ENCODE peak calls at places on chromosome 7, in seven cellular contexts. M is HEK293T; C is renal cortical epithelial cell; A is IMR-90; G is activated T-cell treated with anti-CD3 and anti-CD28 coated beads, Interleukin-2, amount 50 U/mL, for 72 hours; K is cortex of kidney; I is GM06990. Z is an unnamed sample.

GRCh38 chr7:45712872-45713668 is 138.9 kb downstream of the ADCY1 start:
- DNase-seq in G (no peak), K (no peak), A (no peak), C (no peak), I (no peak), M (no peak), Z (no peak)

GRCh38 chr7:85682819-85683218 is 496.0 kb upstream of the SEMA3D start:
- DNase-seq in C (peak; percentile 53), I (no peak), A (peak; percentile 8), M (no peak), G (no peak), K (no peak), Z (no peak)

GRCh38 chr7:19442016-19442785 is 266.6 kb downstream of the POLR1F start:
- DNase-seq in G (no peak), C (peak; percentile 19), A (peak; percentile 75), I (no peak), M (peak; percentile 47), K (no peak), Z (no peak)

GRCh38 chr7:1169409-1170368 is 9.7 kb upstream of the ZFAND2A start:
- DNase-seq in C (peak; percentile 46), I (peak; percentile 85), A (no peak), K (no peak), M (no peak), G (peak; percentile 97), Z (no peak)

GRCh38 chr7:1127001-1127400 is 33.0 kb downstream of the ZFAND2A start:
- DNase-seq in A (no peak), K (no peak), C (no peak), G (no peak), M (no peak), I (no peak), Z (no peak)

GRCh38 chr7:110534241-110534931 is 556.5 kb upstream of the LRRN3 start:
- DNase-seq in K (no peak), G (no peak), M (no peak), I (no peak), C (no peak), A (peak; percentile 71), Z (no peak)

GRCh38 chr7:127251458-127252379 is 1.0 kb downstream of the GRM8 start:
- DNase-seq in C (no peak), K (no peak), A (no peak), M (peak; percentile 15), I (peak; percentile 34), G (peak; percentile 26), Z (no peak)

GRCh38 chr7:43362652-43363428 is 220.1 kb upstream of the STK17A start:
- DNase-seq in M (no peak), K (no peak), I (no peak), G (no peak), A (peak; percentile 16), C (peak; percentile 72), Z (peak; percentile 30)

GRCh38 chr7:149125189-149125863 is 798 bp downstream of the ZNF425 start:
- DNase-seq in I (no peak), G (no peak), K (no peak), M (no peak), A (no peak), C (no peak), Z (no peak)

GRCh38 chr7:7932553-7932952 is 36.0 kb upstream of the GLCCI1 start:
- DNase-seq in C (no peak), K (no peak), I (no peak), A (no peak), M (no peak), G (no peak), Z (no peak)

GRCh38 chr7:107563761-107564552 is at the start of the genes COG5 and DUS4L:
- DNase-seq in C (peak; percentile 45), G (peak; percentile 86), A (peak; percentile 79), I (peak; percentile 89), M (peak; percentile 86), K (peak; percentile 14), Z (no peak)

GRCh38 chr7:6636741-6637543 is at the start of gene ZNF316:
- DNase-seq in C (no peak), M (peak; percentile 79), A (peak; percentile 38), I (peak; percentile 80), K (no peak), G (peak; percentile 84), Z (no peak)

GRCh38 chr7:124799448-124799847 is 33.9 kb upstream of the GPR37 start:
- DNase-seq in G (no peak), C (no peak), K (no peak), M (no peak), I (no peak), A (no peak), Z (no peak)

GRCh38 chr7:139708541-139708940 is 69.3 kb downstream of the HIPK2 start:
- DNase-seq in K (no peak), C (no peak), I (peak; percentile 56), G (no peak), A (no peak), M (no peak), Z (no peak)

GRCh38 chr7:130276796-130277762 is 10.4 kb downstream of the CPA2 start:
- DNase-seq in A (peak; percentile 78), G (peak; percentile 33), K (no peak), I (no peak), M (no peak), C (peak; percentile 35), Z (no peak)

GRCh38 chr7:152076324-152076821 is 50.9 kb downstream of the GALNT11 start:
- DNase-seq in I (no peak), M (peak; percentile 82), C (peak; percentile 53), G (peak; percentile 5), K (no peak), A (no peak), Z (no peak)

GRCh38 chr7:142654398-142654797 is 94.9 kb upstream of the PRSS1 start:
- DNase-seq in G (no peak), A (no peak), I (no peak), K (no peak), M (no peak), C (no peak), Z (no peak)

GRCh38 chr7:30232366-30232765 is 52.0 kb upstream of the ZNRF2 start:
- DNase-seq in I (no peak), A (no peak), C (no peak), M (no peak), G (no peak), K (no peak), Z (no peak)

GRCh38 chr7:2104107-2104710 is 128.5 kb downstream of the MAD1L1 start:
- DNase-seq in I (peak; percentile 80), G (peak; percentile 82), K (no peak), M (peak; percentile 76), C (peak; percentile 46), A (peak; percentile 93), Z (peak; percentile 3)

GRCh38 chr7:84258628-84259027 is 64.0 kb upstream of the SEMA3A start:
- DNase-seq in A (peak; percentile 48), K (no peak), I (no peak), M (no peak), C (peak; percentile 72), G (no peak), Z (no peak)